ENCODE peak calls at places on chromosomes 4 and X, in six cellular contexts. X, B, S, W, I and N are unnamed samples.

GRCh38 chrX:6170424-6170823 is 58.2 kb downstream of the NLGN4X start:
- DNase-seq in B (no peak), S (no peak), X (no peak), W (no peak), I (no peak), N (no peak)

GRCh38 chr4:77881460-77882295 is 19.0 kb downstream of the MRPL1 start:
- DNase-seq in W (peak), X (no peak), S (no peak), I (peak), B (no peak), N (peak)

GRCh38 chr4:3706565-3707422 is 59.4 kb upstream of the ADRA2C start:
- DNase-seq in X (no peak), S (no peak), W (no peak), B (no peak), I (no peak), N (no peak)

GRCh38 chrX:2710496-2710895 is 19.4 kb downstream of the CD99 start:
- DNase-seq in X (no peak), W (no peak), B (no peak), I (peak), S (no peak), N (no peak)

GRCh38 chrX:134237363-134237702 is 351 bp downstream of the CCDC160 start:
- DNase-seq in W (no peak), B (no peak), I (no peak), X (no peak), S (no peak), N (no peak)

GRCh38 chr4:159777689-159778088 is 674.8 kb downstream of the RAPGEF2 start:
- DNase-seq in X (no peak), I (no peak), W (no peak), B (no peak), S (no peak), N (no peak)

GRCh38 chr4:159926871-159927270 is 824.0 kb downstream of the RAPGEF2 start:
- DNase-seq in B (no peak), X (no peak), S (no peak), I (peak), W (no peak), N (no peak)

GRCh38 chrX:72121381-72121780 is 10.3 kb downstream of the RTL5 start:
- DNase-seq in S (no peak), B (no peak), W (peak), X (peak), I (peak), N (no peak)

GRCh38 chrX:136353519-136354095 is 52.8 kb downstream of the ADGRG4 start:
- DNase-seq in S (no peak), X (no peak), B (no peak), I (peak), W (no peak), N (no peak)

GRCh38 chr4:141680060-141680459 is 43.7 kb downstream of the IL15 start:
- DNase-seq in X (no peak), W (no peak), I (no peak), B (no peak), S (no peak), N (no peak)

GRCh38 chr4:39514888-39515401 is 12.3 kb downstream of the UGDH start:
- DNase-seq in B (no peak), I (peak), X (no peak), W (peak), S (no peak), N (peak)

GRCh38 chrX:68146054-68146453 is 287.2 kb downstream of the OPHN1 start:
- DNase-seq in W (peak), I (peak), S (no peak), B (no peak), X (no peak), N (peak)

GRCh38 chrX:152810403-152810802 is 20.2 kb downstream of the CETN2 start:
- DNase-seq in S (peak), X (no peak), I (no peak), W (no peak), B (no peak), N (peak)

GRCh38 chr4:183515411-183515810 is 10.6 kb downstream of the ING2 start:
- DNase-seq in W (no peak), B (no peak), X (no peak), I (no peak), S (no peak), N (no peak)

GRCh38 chr4:188812644-188813043 is 673.4 kb downstream of the TRIML1 start:
- DNase-seq in S (no peak), I (no peak), B (no peak), W (no peak), X (no peak), N (no peak)

GRCh38 chr4:124534133-124534532 is 178.4 kb downstream of the ANKRD50 start:
- DNase-seq in B (no peak), I (no peak), S (no peak), W (no peak), X (no peak), N (no peak)

GRCh38 chrX:72268601-72269365 is 8.3 kb downstream of the RPS4X start:
- DNase-seq in W (peak), S (no peak), X (no peak), B (no peak), I (peak), N (no peak)